ENCODE peak calls at places on chromosomes 1 and 21, in six cellular contexts. X is activated T-helper 1 cell treated with anti-CD3 and anti-CD28 coated beads, Interleukin-12 subunit alpha, Interleukin-12 subunit beta, Interleukin-2, Interleukin-4 antibody, amounts not matched to agents 30 ng/mL and 10 ng/mL and 1 ng/mL, durations not matched to agents 14 hours and 24 hours and 36 hours; T is epithelial cell of esophagus; U is occipital lobe; E is stimulated activated CD8-positive, alpha-beta memory T cell treated with anti-CD3 and anti-CD28 coated beads, Interleukin-2, amount 100 ng/mL, for 1 hour; N is HL-60. G is an unnamed sample.

GRCh38 chr1:41811978-41812852 is 106.5 kb downstream of the HIVEP3 start:
- DNase-seq in X (peak; percentile 57), T (peak; percentile 81), U (no peak), E (no peak), N (no peak), G (peak; percentile 80)

GRCh38 chr1:178528219-178528962 is 15.5 kb downstream of the TEX35 start:
- DNase-seq in X (no peak), T (no peak), U (no peak), E (no peak), N (no peak), G (no peak)

GRCh38 chr1:88800382-88801051 is 90.8 kb downstream of the GTF2B start:
- DNase-seq in X (peak; percentile 16), T (peak; percentile 17), U (no peak), E (no peak), N (no peak), G (peak; percentile 2)

GRCh38 chr1:223339861-223340260 is 24.1 kb downstream of the SUSD4 start:
- DNase-seq in X (no peak), T (no peak), U (no peak), E (no peak), N (no peak), G (no peak)

GRCh38 chr1:77889671-77890070 is 1.2 kb downstream of the NEXN start:
- DNase-seq in X (no peak), T (peak; percentile 80), U (no peak), E (no peak), N (no peak), G (peak; percentile 43)

GRCh38 chr1:231214918-231215675 is 25.9 kb upstream of the GNPAT start:
- DNase-seq in X (no peak), T (no peak), U (no peak), E (no peak), N (no peak), G (no peak)

GRCh38 chr1:202892501-202892900 is 3.6 kb upstream of the RABIF start:
- DNase-seq in X (no peak), T (peak; percentile 70), U (no peak), E (no peak), N (no peak), G (no peak)

GRCh38 chr1:25566730-25567341 is 23.4 kb downstream of the LDLRAP1 start:
- DNase-seq in X (no peak), T (peak; percentile 67), U (peak; percentile 67), E (no peak), N (no peak), G (peak; percentile 80)

GRCh38 chr1:147781056-147781471 is 20.7 kb upstream of the GJA5 start:
- DNase-seq in X (no peak), T (peak; percentile 44), U (no peak), E (no peak), N (no peak), G (no peak)

GRCh38 chr1:14803002-14803789 is 204.7 kb downstream of the KAZN start:
- DNase-seq in X (no peak), T (no peak), U (no peak), E (no peak), N (no peak), G (no peak)

GRCh38 chr1:239931341-239931740 is 160.3 kb upstream of the FMN2 start:
- DNase-seq in X (no peak), T (no peak), U (no peak), E (no peak), N (no peak), G (no peak)

GRCh38 chr1:185934476-185935189 is 200.4 kb downstream of the HMCN1 start:
- DNase-seq in X (no peak), T (peak; percentile 55), U (no peak), E (no peak), N (no peak), G (peak; percentile 68)

GRCh38 chr1:12151465-12151864 is 15.3 kb upstream of the TNFRSF1B start:
- DNase-seq in X (no peak), T (no peak), U (no peak), E (no peak), N (no peak), G (no peak)

GRCh38 chr1:23634840-23635642 is 56.6 kb upstream of the RPL11 start:
- DNase-seq in X (peak; percentile 62), T (peak; percentile 66), U (peak; percentile 7), E (peak; percentile 17), N (peak; percentile 21), G (peak; percentile 50)

GRCh38 chr1:234725177-234726132 is 115.5 kb upstream of the IRF2BP2 start:
- DNase-seq in X (peak; percentile 55), T (peak; percentile 34), U (no peak), E (peak; percentile 40), N (no peak), G (no peak)

GRCh38 chr1:94463765-94464330 is 45.7 kb downstream of the ABCD3 start:
- DNase-seq in X (no peak), T (peak; percentile 60), U (no peak), E (no peak), N (peak; percentile 33), G (peak; percentile 42)

GRCh38 chr1:156025873-156026272 is 5.1 kb upstream of the SSR2 start:
- DNase-seq in X (peak; percentile 8), T (peak; percentile 50), U (no peak), E (peak; percentile 1), N (no peak), G (no peak)

GRCh38 chr1:52634111-52634510 is 1.1 kb downstream of the SHISAL2A start:
- DNase-seq in X (no peak), T (no peak), U (no peak), E (no peak), N (no peak), G (no peak)

GRCh38 chr1:119613769-119614358 is 34.2 kb downstream of the ZNF697 start:
- DNase-seq in X (peak; percentile 52), T (peak; percentile 89), U (peak; percentile 64), E (peak; percentile 9), N (peak; percentile 42), G (peak; percentile 39)

GRCh38 chr1:7813677-7814373 is 29.7 kb downstream of the PER3 start:
- DNase-seq in X (no peak), T (no peak), U (no peak), E (no peak), N (no peak), G (no peak)

GRCh38 chr1:25701030-25701785 is 84.6 kb downstream of the MAN1C1 start:
- DNase-seq in X (no peak), T (no peak), U (no peak), E (no peak), N (no peak), G (no peak)

GRCh38 chr1:177969825-177970371 is at the start of gene SEC16B:
- DNase-seq in X (no peak), T (peak; percentile 26), U (no peak), E (no peak), N (peak; percentile 4), G (no peak)

GRCh38 chr21:37626320-37626719 is 259.7 kb downstream of the DYRK1A start:
- DNase-seq in X (no peak), T (no peak), U (no peak), E (no peak), N (no peak), G (no peak)

GRCh38 chr1:219659682-219660081 is 46.8 kb upstream of the ZC3H11B start:
- DNase-seq in X (no peak), T (no peak), U (no peak), E (no peak), N (no peak), G (no peak)